ENCODE peak calls at places on chromosomes 4 and X, in seven cellular contexts. One of them, this sample, is unnamed.

GRCh38 chr4:99648321-99648720 is 9.3 kb downstream of the C4orf54 start:
- DNase-seq in sciatic nerve: no peak
- DNase-seq in activated CD4-positive, alpha-beta T cell treated with anti-CD3 and anti-CD28 coated beads, Interleukin-2, amount 50 U/mL, for 48 hours: no peak
- DNase-seq in NT2/D1: no peak
- DNase-seq in AG08395: no peak
- DNase-seq in non-pigmented ciliary epithelial cell: no peak
- DNase-seq in NCI-H345: no peak
- DNase-seq in this sample: no peak

GRCh38 chr4:4659871-4660651 is 118.2 kb upstream of the STX18 start:
- DNase-seq in sciatic nerve: no peak
- DNase-seq in activated CD4-positive, alpha-beta T cell treated with anti-CD3 and anti-CD28 coated beads, Interleukin-2, amount 50 U/mL, for 48 hours: no peak
- DNase-seq in NT2/D1: no peak
- DNase-seq in AG08395: peak
- DNase-seq in non-pigmented ciliary epithelial cell: peak
- DNase-seq in NCI-H345: no peak
- DNase-seq in this sample: peak

GRCh38 chr4:148694702-148695101 is 252.5 kb upstream of the NR3C2 start:
- DNase-seq in sciatic nerve: no peak
- DNase-seq in activated CD4-positive, alpha-beta T cell treated with anti-CD3 and anti-CD28 coated beads, Interleukin-2, amount 50 U/mL, for 48 hours: no peak
- DNase-seq in NT2/D1: no peak
- DNase-seq in AG08395: no peak
- DNase-seq in non-pigmented ciliary epithelial cell: no peak
- DNase-seq in NCI-H345: no peak
- DNase-seq in this sample: no peak

GRCh38 chr4:173426064-173426463 is 27.1 kb upstream of the SCRG1 start:
- DNase-seq in sciatic nerve: no peak
- DNase-seq in activated CD4-positive, alpha-beta T cell treated with anti-CD3 and anti-CD28 coated beads, Interleukin-2, amount 50 U/mL, for 48 hours: no peak
- DNase-seq in NT2/D1: no peak
- DNase-seq in AG08395: no peak
- DNase-seq in non-pigmented ciliary epithelial cell: no peak
- DNase-seq in NCI-H345: no peak
- DNase-seq in this sample: no peak

GRCh38 chr4:158964728-158965124 is 138.2 kb upstream of the RAPGEF2 start:
- DNase-seq in sciatic nerve: no peak
- DNase-seq in activated CD4-positive, alpha-beta T cell treated with anti-CD3 and anti-CD28 coated beads, Interleukin-2, amount 50 U/mL, for 48 hours: no peak
- DNase-seq in NT2/D1: no peak
- DNase-seq in AG08395: no peak
- DNase-seq in non-pigmented ciliary epithelial cell: no peak
- DNase-seq in NCI-H345: no peak
- DNase-seq in this sample: no peak

GRCh38 chr4:172997217-172997609 is 171.4 kb upstream of the GALNT7 start:
- DNase-seq in sciatic nerve: no peak
- DNase-seq in activated CD4-positive, alpha-beta T cell treated with anti-CD3 and anti-CD28 coated beads, Interleukin-2, amount 50 U/mL, for 48 hours: no peak
- DNase-seq in NT2/D1: no peak
- DNase-seq in AG08395: no peak
- DNase-seq in non-pigmented ciliary epithelial cell: no peak
- DNase-seq in NCI-H345: no peak
- DNase-seq in this sample: no peak

GRCh38 chr4:75505630-75506029 is 8.6 kb downstream of the RCHY1 start:
- DNase-seq in sciatic nerve: no peak
- DNase-seq in activated CD4-positive, alpha-beta T cell treated with anti-CD3 and anti-CD28 coated beads, Interleukin-2, amount 50 U/mL, for 48 hours: no peak
- DNase-seq in NT2/D1: no peak
- DNase-seq in AG08395: no peak
- DNase-seq in non-pigmented ciliary epithelial cell: no peak
- DNase-seq in NCI-H345: no peak
- DNase-seq in this sample: no peak

GRCh38 chr4:112731715-112732114 is 94.8 kb downstream of the LARP7 start:
- DNase-seq in sciatic nerve: no peak
- DNase-seq in activated CD4-positive, alpha-beta T cell treated with anti-CD3 and anti-CD28 coated beads, Interleukin-2, amount 50 U/mL, for 48 hours: no peak
- DNase-seq in NT2/D1: no peak
- DNase-seq in AG08395: no peak
- DNase-seq in non-pigmented ciliary epithelial cell: no peak
- DNase-seq in NCI-H345: no peak
- DNase-seq in this sample: no peak

GRCh38 chr4:47855350-47855749 is 17.5 kb upstream of the CORIN start:
- DNase-seq in sciatic nerve: no peak
- DNase-seq in activated CD4-positive, alpha-beta T cell treated with anti-CD3 and anti-CD28 coated beads, Interleukin-2, amount 50 U/mL, for 48 hours: no peak
- DNase-seq in NT2/D1: no peak
- DNase-seq in AG08395: peak
- DNase-seq in non-pigmented ciliary epithelial cell: peak
- DNase-seq in NCI-H345: no peak
- DNase-seq in this sample: no peak

GRCh38 chr4:174521800-174522182 is 497 bp downstream of the HPGD start:
- DNase-seq in sciatic nerve: no peak
- DNase-seq in activated CD4-positive, alpha-beta T cell treated with anti-CD3 and anti-CD28 coated beads, Interleukin-2, amount 50 U/mL, for 48 hours: peak
- DNase-seq in NT2/D1: no peak
- DNase-seq in AG08395: no peak
- DNase-seq in non-pigmented ciliary epithelial cell: no peak
- DNase-seq in NCI-H345: peak
- DNase-seq in this sample: no peak

GRCh38 chrX:96685205-96686099 is 810 bp downstream of the DIAPH2 start:
- DNase-seq in sciatic nerve: peak
- DNase-seq in activated CD4-positive, alpha-beta T cell treated with anti-CD3 and anti-CD28 coated beads, Interleukin-2, amount 50 U/mL, for 48 hours: peak
- DNase-seq in NT2/D1: no peak
- DNase-seq in AG08395: peak
- DNase-seq in non-pigmented ciliary epithelial cell: no peak
- DNase-seq in NCI-H345: no peak
- DNase-seq in this sample: no peak

GRCh38 chrX:3598696-3599095 is 114.8 kb downstream of the PRKX start:
- DNase-seq in sciatic nerve: no peak
- DNase-seq in activated CD4-positive, alpha-beta T cell treated with anti-CD3 and anti-CD28 coated beads, Interleukin-2, amount 50 U/mL, for 48 hours: no peak
- DNase-seq in NT2/D1: no peak
- DNase-seq in AG08395: no peak
- DNase-seq in non-pigmented ciliary epithelial cell: no peak
- DNase-seq in NCI-H345: no peak
- DNase-seq in this sample: no peak

GRCh38 chr4:88040707-88041106 is 33.3 kb downstream of the PKD2 start:
- DNase-seq in sciatic nerve: no peak
- DNase-seq in activated CD4-positive, alpha-beta T cell treated with anti-CD3 and anti-CD28 coated beads, Interleukin-2, amount 50 U/mL, for 48 hours: no peak
- DNase-seq in NT2/D1: no peak
- DNase-seq in AG08395: no peak
- DNase-seq in non-pigmented ciliary epithelial cell: no peak
- DNase-seq in NCI-H345: no peak
- DNase-seq in this sample: no peak